ENCODE peak calls at places on chromosomes 12 and 14, in nine cellular contexts. R is glutamatergic neuron; T is NCI-H146; L is posterior vena cava; F is NCI-H345; Q is stimulated activated CD4-positive, alpha-beta T cell treated with anti-CD3 and anti-CD28 coated beads, Interleukin-4, amount 100 ng/mL, for 48 hours; Z is smooth muscle cell of the brain vasculature; K is transverse colon; O is HuH-7. C is an unnamed sample.

GRCh38 chr12:7145671-7146070 is 15.5 kb downstream of the CLSTN3 start:
- DNase-seq in Q (no peak), F (no peak), L (no peak), K (no peak), Z (no peak), O (no peak), T (no peak), R (no peak), C (no peak)

GRCh38 chr14:59358105-59358504 is 107.1 kb downstream of the GPR135 start:
- DNase-seq in L (no peak), F (no peak), Q (no peak), Z (no peak), T (no peak), R (no peak), K (no peak), O (peak), C (no peak)

GRCh38 chr14:52917732-52918131 is 33.1 kb downstream of the FERMT2 start:
- DNase-seq in T (no peak), K (no peak), F (no peak), R (no peak), L (no peak), O (no peak), Z (no peak), Q (no peak), C (no peak)

GRCh38 chr12:92747151-92747550 is 44.4 kb downstream of the PLEKHG7 start:
- DNase-seq in F (no peak), Q (no peak), L (no peak), T (no peak), K (no peak), O (no peak), Z (no peak), R (no peak), C (no peak)

GRCh38 chr12:122356192-122356635 is 66.3 kb downstream of the CLIP1 start:
- DNase-seq in Q (peak), K (peak), O (peak), Z (peak), R (peak), L (no peak), F (peak), T (peak), C (peak)

GRCh38 chr12:59620326-59620725 is 24.5 kb downstream of the SLC16A7 start:
- DNase-seq in T (no peak), Q (no peak), F (no peak), Z (no peak), K (no peak), O (no peak), L (no peak), R (no peak), C (no peak)

GRCh38 chr12:123478762-123479161 is 20.8 kb downstream of the SNRNP35 start:
- DNase-seq in K (no peak), L (no peak), F (no peak), Z (peak), O (no peak), R (no peak), T (no peak), Q (no peak), C (no peak)

GRCh38 chr14:51774209-51774608 is 86.2 kb upstream of the GNG2 start:
- DNase-seq in Q (no peak), T (no peak), L (no peak), Z (no peak), R (no peak), O (no peak), K (no peak), F (peak), C (no peak)

GRCh38 chr14:95664546-95664945 is 21.7 kb upstream of the TCL1B start:
- DNase-seq in L (no peak), K (no peak), R (no peak), O (no peak), Z (no peak), T (peak), Q (no peak), F (peak), C (no peak)

GRCh38 chr12:21941522-21942376 is 523 bp upstream of the ABCC9 start:
- DNase-seq in O (peak), T (no peak), K (peak), L (peak), Q (no peak), Z (no peak), F (no peak), R (peak), C (no peak)

GRCh38 chr12:48938805-48939204 is 13.5 kb upstream of the FKBP11 start:
- DNase-seq in L (no peak), Z (no peak), F (no peak), K (peak), R (no peak), T (no peak), O (no peak), Q (no peak), C (no peak)

GRCh38 chr14:65824285-65824977 is 411.9 kb downstream of the FUT8 start:
- DNase-seq in Z (peak), O (peak), L (no peak), K (peak), T (peak), F (peak), R (peak), Q (peak), C (peak)

GRCh38 chr12:120529641-120530314 is 820 bp upstream of the COQ5 start:
- DNase-seq in L (no peak), T (peak), F (peak), O (peak), Z (no peak), R (no peak), K (peak), Q (no peak), C (peak)

GRCh38 chr14:55399912-55400311 is 11.7 kb downstream of the ATG14 start:
- DNase-seq in Z (no peak), R (no peak), T (no peak), O (no peak), L (no peak), Q (no peak), F (no peak), K (no peak), C (no peak)

GRCh38 chr12:67573456-67573855 is 75.1 kb upstream of the DYRK2 start:
- DNase-seq in T (no peak), Q (no peak), F (no peak), O (no peak), R (no peak), K (no peak), Z (no peak), L (no peak), C (no peak)

GRCh38 chr14:80206351-80206750 is 5.0 kb downstream of the DIO2 start:
- DNase-seq in Q (no peak), O (no peak), R (no peak), L (no peak), K (no peak), Z (peak), T (no peak), F (no peak), C (no peak)

GRCh38 chr12:104219361-104219892 is 3.8 kb downstream of the TXNRD1 start:
- DNase-seq in L (no peak), F (peak), O (no peak), K (no peak), T (peak), R (no peak), Z (peak), Q (no peak), C (no peak)

GRCh38 chr12:46524778-46525177 is 152.2 kb upstream of the SLC38A2 start:
- DNase-seq in K (peak), F (no peak), L (peak), R (no peak), T (no peak), Q (no peak), O (no peak), Z (no peak), C (no peak)

GRCh38 chr12:40325349-40325960 is 100.7 kb downstream of the LRRK2 start:
- DNase-seq in O (peak), T (peak), R (no peak), K (no peak), Q (no peak), L (no peak), Z (no peak), F (peak), C (peak)

GRCh38 chr12:2264622-2265306 is 212.0 kb downstream of the CACNA1C start:
- DNase-seq in R (no peak), Q (no peak), O (no peak), T (no peak), Z (no peak), L (peak), K (peak), F (no peak), C (no peak)

GRCh38 chr14:105204931-105205717 is 24.0 kb upstream of the NUDT14 start:
- DNase-seq in O (no peak), R (peak), F (no peak), Z (no peak), L (no peak), Q (no peak), T (no peak), K (no peak), C (no peak)

GRCh38 chr14:78310263-78310662 is 140.1 kb downstream of the NRXN3 start:
- DNase-seq in F (peak), O (no peak), R (no peak), T (peak), K (no peak), L (no peak), Z (no peak), Q (no peak), C (no peak)

GRCh38 chr12:39267886-39268285 is 175.0 kb downstream of the KIF21A start:
- DNase-seq in K (no peak), T (no peak), L (no peak), Z (no peak), F (no peak), O (no peak), R (no peak), Q (no peak), C (no peak)

GRCh38 chr12:115956674-115957073 is 320.8 kb downstream of the MED13L start:
- DNase-seq in T (no peak), O (no peak), L (no peak), Q (no peak), F (no peak), Z (no peak), R (no peak), K (no peak), C (no peak)

GRCh38 chr12:108611884-108612415 is 14.1 kb upstream of the TMEM119 start:
- DNase-seq in F (no peak), Z (no peak), L (no peak), Q (peak), K (no peak), T (no peak), O (peak), R (peak), C (no peak)

GRCh38 chr12:21073822-21074460 is 57.1 kb upstream of the SLCO1B1 start:
- DNase-seq in F (no peak), K (no peak), R (no peak), O (no peak), L (no peak), Z (peak), Q (no peak), T (no peak), C (no peak)

GRCh38 chr12:39102474-39103209 is 197.3 kb upstream of the CPNE8 start:
- DNase-seq in O (no peak), K (no peak), Z (no peak), Q (no peak), T (no peak), F (no peak), L (no peak), R (no peak), C (no peak)